ENCODE peak calls at places on chromosomes 11 and 22, in seven cellular contexts. R, Q, F, V, X, S and Z are unnamed samples.
A peak's percentile ranks its signal among the peaks of the same experiment; 100 is the strongest.

GRCh38 chr11:133724116-133724515 is 121.2 kb downstream of the SPATA19 start:
- DNase-seq in X (no peak), F (no peak), S (no peak), V (no peak), Q (no peak), R (no peak), Z (no peak)

GRCh38 chr11:89736566-89736965 is 26.5 kb downstream of the TRIM77 start:
- DNase-seq in S (peak; percentile 41), R (no peak), V (no peak), X (no peak), F (no peak), Q (no peak), Z (no peak)

GRCh38 chr11:102267602-102268001 is 49.7 kb upstream of the BIRC3 start:
- DNase-seq in X (no peak), Q (no peak), F (no peak), S (peak; percentile 81), V (no peak), R (no peak), Z (no peak)

GRCh38 chr11:11977206-11977938 is 31.1 kb downstream of the DKK3 start:
- DNase-seq in R (peak; percentile 91), F (no peak), X (no peak), V (peak; percentile 63), Q (peak; percentile 43), S (peak; percentile 95), Z (no peak)

GRCh38 chr11:111351374-111352081 is 27.5 kb downstream of the POU2AF1 start:
- DNase-seq in Q (no peak), X (no peak), V (no peak), S (no peak), R (no peak), F (no peak), Z (no peak)

GRCh38 chr11:17163296-17163695 is 44.5 kb downstream of the PIK3C2A start:
- DNase-seq in S (no peak), X (no peak), R (no peak), Q (no peak), F (no peak), V (no peak), Z (no peak)

GRCh38 chr11:111714522-111714921 is 51.7 kb downstream of the PPP2R1B start:
- DNase-seq in S (no peak), V (no peak), F (no peak), X (no peak), R (no peak), Q (no peak), Z (no peak)

GRCh38 chr22:50141462-50141861 is 29.1 kb upstream of the PANX2 start:
- DNase-seq in Q (no peak), S (no peak), R (peak; percentile 28), V (no peak), X (no peak), F (no peak), Z (no peak)

GRCh38 chr11:68978931-68979591 is 1.7 kb downstream of the MRGPRD start:
- DNase-seq in X (no peak), Q (no peak), R (peak; percentile 53), S (no peak), F (no peak), V (peak; percentile 1), Z (no peak)

GRCh38 chr11:103906291-103906850 is 130.1 kb upstream of the DDI1 start:
- DNase-seq in S (no peak), F (no peak), Q (no peak), X (no peak), R (no peak), V (no peak), Z (no peak)

GRCh38 chr11:132911186-132911585 is 621.1 kb downstream of the OPCML start:
- DNase-seq in X (no peak), S (no peak), V (no peak), R (no peak), F (no peak), Q (no peak), Z (no peak)

GRCh38 chr22:38314992-38315800 is 2.0 kb downstream of the CSNK1E start:
- DNase-seq in S (no peak), V (peak; percentile 41), Q (peak; percentile 41), R (no peak), X (peak; percentile 63), F (no peak), Z (peak; percentile 46)

GRCh38 chr11:13064593-13064992 is 55.5 kb downstream of the RASSF10 start:
- DNase-seq in S (no peak), F (no peak), X (no peak), R (no peak), Q (peak; percentile 66), V (peak; percentile 37), Z (no peak)

GRCh38 chr11:125662689-125663088 is 18.0 kb downstream of the ACRV1 start:
- DNase-seq in V (no peak), X (no peak), R (no peak), F (no peak), S (no peak), Q (no peak), Z (no peak)

GRCh38 chr11:12242071-12242672 is 131.8 kb downstream of the MICAL2 start:
- DNase-seq in S (no peak), V (no peak), R (no peak), Q (no peak), F (no peak), X (no peak), Z (no peak)

GRCh38 chr11:92296138-92296515 is 71.5 kb downstream of the FAT3 start:
- DNase-seq in X (no peak), F (no peak), V (no peak), S (peak; percentile 54), R (no peak), Q (no peak), Z (no peak)

GRCh38 chr11:86741489-86742435 is 58.6 kb upstream of the PRSS23 start:
- DNase-seq in F (no peak), S (peak; percentile 91), V (no peak), X (no peak), Q (no peak), R (no peak), Z (no peak)

GRCh38 chr11:46639197-46639839 is 22.0 kb downstream of the ATG13 start:
- DNase-seq in F (no peak), V (no peak), R (no peak), X (no peak), Q (no peak), S (no peak), Z (no peak)

GRCh38 chr11:76209956-76210885 is 3.9 kb upstream of the WNT11 start:
- DNase-seq in R (peak; percentile 93), V (peak; percentile 69), Q (peak; percentile 69), S (peak; percentile 49), X (peak; percentile 22), F (no peak), Z (peak; percentile 43)

GRCh38 chr11:98564881-98565280 is 455.9 kb upstream of the CNTN5 start:
- DNase-seq in F (no peak), V (no peak), R (no peak), Q (no peak), S (no peak), X (no peak), Z (no peak)

GRCh38 chr11:86197448-86197847 is 47.1 kb upstream of the EED start:
- DNase-seq in X (no peak), S (no peak), V (no peak), R (no peak), F (no peak), Q (no peak), Z (no peak)

GRCh38 chr11:69272961-69273461 is 20.9 kb upstream of the MYEOV start:
- DNase-seq in S (no peak), R (no peak), F (no peak), X (no peak), V (no peak), Q (no peak), Z (no peak)

GRCh38 chr11:5713695-5714094 is 22.6 kb upstream of the OR56B1 start:
- DNase-seq in Q (no peak), F (no peak), S (no peak), V (no peak), R (no peak), X (no peak), Z (no peak)

GRCh38 chr11:2776351-2777061 is 76.7 kb upstream of the KCNQ1OT1 start:
- DNase-seq in F (no peak), V (no peak), S (no peak), R (peak; percentile 73), X (no peak), Q (peak; percentile 1), Z (no peak)

GRCh38 chr11:2777871-2778629 is 78.3 kb upstream of the KCNQ1OT1 start:
- DNase-seq in Q (peak; percentile 19), V (no peak), F (no peak), S (no peak), R (peak; percentile 73), X (peak; percentile 64), Z (no peak)

GRCh38 chr11:2778630-2779498 is 79.1 kb upstream of the KCNQ1OT1 start:
- DNase-seq in X (peak; percentile 97), S (peak; percentile 33), R (peak; percentile 93), V (peak; percentile 86), F (peak; percentile 48), Q (peak; percentile 89), Z (no peak)

GRCh38 chr11:2775626-2776350 is 76.0 kb upstream of the KCNQ1OT1 start:
- DNase-seq in S (no peak), X (no peak), F (no peak), Q (no peak), R (peak; percentile 68), V (no peak), Z (no peak)

DNA sequence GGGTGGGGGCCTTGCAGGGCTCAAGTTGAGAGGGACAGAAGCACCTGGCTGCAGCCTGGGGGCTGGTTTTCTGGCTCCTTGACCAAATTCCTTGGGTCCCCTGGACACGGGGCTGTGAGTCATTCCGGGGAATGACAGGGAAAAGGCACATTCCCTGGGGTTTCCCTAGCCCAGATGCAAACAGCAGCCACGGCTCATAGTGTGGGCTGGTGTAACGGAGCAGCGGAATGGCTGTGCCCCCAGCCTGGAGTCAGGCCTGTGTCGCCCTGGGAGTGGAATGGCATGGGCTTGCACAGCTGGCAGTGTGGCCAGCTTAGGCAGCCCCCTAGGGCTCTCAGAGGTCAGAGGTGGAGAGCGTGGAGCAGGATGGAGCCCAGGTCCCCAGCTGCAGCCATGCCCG is 77.6 kb upstream of the KCNQ1OT1 start:
- DNase-seq in V (no peak), F (no peak), R (peak; percentile 34), S (peak; percentile 60), Q (no peak), X (no peak), Z (no peak)
- H3K27ac ChIP-seq in V (peak overlapping the region; percentile 80), F (no peak overlapping the region), R (no peak overlapping the region), S (no peak overlapping the region), Q (peak overlapping the region; percentile 93), X (peak overlapping the region; percentile 100), Z (no peak overlapping the region)

DNA sequence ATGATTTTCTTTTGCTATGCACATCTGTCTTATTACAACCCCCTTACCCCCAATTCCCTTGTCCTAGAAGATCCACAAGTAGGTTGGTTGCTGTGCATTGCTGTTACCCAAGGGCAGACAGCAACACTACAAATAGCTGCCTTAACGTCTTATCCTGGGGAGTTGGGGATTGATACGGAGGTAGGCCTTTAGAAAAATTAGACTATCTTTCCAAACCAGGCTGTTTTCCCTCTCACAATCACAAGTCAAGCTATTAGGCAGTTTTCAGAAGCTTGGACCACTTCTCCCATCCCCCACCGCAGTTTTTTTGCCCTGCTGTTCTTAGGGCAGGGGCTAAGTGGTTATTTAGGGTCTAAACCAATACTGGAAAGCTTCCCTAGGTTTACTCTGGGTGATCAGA is 2.8 kb upstream of the PHLDB1 start:
- DNase-seq in X (no peak), Q (no peak), F (no peak), S (no peak), R (peak; percentile 21), V (no peak), Z (no peak)
- H3K27ac ChIP-seq in X (no peak overlapping the region), Q (peak overlapping the region; percentile 29), F (peak overlapping the region; percentile 89), S (no peak overlapping the region), R (peak overlapping the region; percentile 5), V (peak overlapping the region; percentile 73), Z (no peak overlapping the region)

GRCh38 chr11:14480716-14481115 is 18.9 kb downstream of the COPB1 start:
- DNase-seq in Q (no peak), F (no peak), S (no peak), R (no peak), V (no peak), X (no peak), Z (no peak)
- H3K27ac ChIP-seq in Q (no peak overlapping the region), F (no peak overlapping the region), S (no peak overlapping the region), R (no peak overlapping the region), V (no peak overlapping the region), X (no peak overlapping the region), Z (no peak overlapping the region)

GRCh38 chr22:40417041-40417440 is 46.6 kb downstream of the SGSM3 start:
- DNase-seq in F (no peak), R (peak; percentile 43), X (no peak), V (no peak), Q (no peak), S (no peak), Z (no peak)
- H3K27ac ChIP-seq in F (no peak overlapping the region), R (no peak overlapping the region), X (no peak overlapping the region), V (no peak overlapping the region), Q (peak overlapping the region; percentile 74), S (no peak overlapping the region), Z (no peak overlapping the region)